ENCODE peak calls at places on chromosomes 6 and 20, in nine cellular contexts. One of them, this sample, is unnamed. For H3K4me1, the result is how much of the 10 kb centered on the place peaks cover.

GRCh38 chr6:163625265-163625664 is 210.7 kb downstream of the QKI start:
- DNase-seq in adipocyte: no peak
- DNase-seq in right cardiac atrium: no peak
- DNase-seq in CD4-positive, CD25-positive, alpha-beta regulatory T cell: no peak
- DNase-seq in tibial artery: peak
- DNase-seq in cardiac muscle cell: no peak
- DNase-seq in transverse colon: no peak
- DNase-seq in heart right ventricle: no peak
- DNase-seq in upper lobe of right lung: no peak
- DNase-seq in this sample: no peak

GRCh38 chr6:157823523-157824370 is 701 bp downstream of the SNX9 start:
- DNase-seq in adipocyte: peak
- DNase-seq in right cardiac atrium: peak
- DNase-seq in CD4-positive, CD25-positive, alpha-beta regulatory T cell: peak
- DNase-seq in tibial artery: peak
- DNase-seq in cardiac muscle cell: peak
- DNase-seq in transverse colon: peak
- DNase-seq in heart right ventricle: peak
- DNase-seq in upper lobe of right lung: peak
- DNase-seq in this sample: no peak

GRCh38 chr20:9407805-9408421 is 106.5 kb upstream of the LAMP5 start:
- DNase-seq in adipocyte: peak
- DNase-seq in right cardiac atrium: no peak
- DNase-seq in CD4-positive, CD25-positive, alpha-beta regulatory T cell: peak
- DNase-seq in tibial artery: no peak
- DNase-seq in cardiac muscle cell: peak
- DNase-seq in transverse colon: peak
- DNase-seq in heart right ventricle: peak
- DNase-seq in upper lobe of right lung: no peak
- DNase-seq in this sample: peak

GRCh38 chr20:49594929-49595311 is 27.0 kb upstream of the PTGIS start:
- DNase-seq in adipocyte: no peak
- DNase-seq in right cardiac atrium: no peak
- DNase-seq in CD4-positive, CD25-positive, alpha-beta regulatory T cell: no peak
- DNase-seq in tibial artery: no peak
- DNase-seq in cardiac muscle cell: no peak
- DNase-seq in transverse colon: no peak
- DNase-seq in heart right ventricle: no peak
- DNase-seq in upper lobe of right lung: no peak
- DNase-seq in this sample: no peak

GRCh38 chr6:79868098-79868722 is 79.1 kb downstream of the ELOVL4 start:
- DNase-seq in adipocyte: peak
- DNase-seq in right cardiac atrium: no peak
- DNase-seq in CD4-positive, CD25-positive, alpha-beta regulatory T cell: peak
- DNase-seq in tibial artery: no peak
- DNase-seq in cardiac muscle cell: peak
- DNase-seq in transverse colon: no peak
- DNase-seq in heart right ventricle: peak
- DNase-seq in upper lobe of right lung: no peak
- DNase-seq in this sample: no peak

GRCh38 chr6:56692586-56693245 is 50.0 kb upstream of the DST start:
- DNase-seq in adipocyte: peak
- DNase-seq in right cardiac atrium: no peak
- DNase-seq in CD4-positive, CD25-positive, alpha-beta regulatory T cell: no peak
- DNase-seq in tibial artery: no peak
- DNase-seq in cardiac muscle cell: no peak
- DNase-seq in transverse colon: no peak
- DNase-seq in heart right ventricle: no peak
- DNase-seq in upper lobe of right lung: no peak
- DNase-seq in this sample: no peak

GRCh38 chr20:32605167-32605656 is 20.1 kb upstream of the NOL4L start:
- DNase-seq in adipocyte: no peak
- DNase-seq in right cardiac atrium: no peak
- DNase-seq in CD4-positive, CD25-positive, alpha-beta regulatory T cell: no peak
- DNase-seq in tibial artery: no peak
- DNase-seq in cardiac muscle cell: peak
- DNase-seq in transverse colon: peak
- DNase-seq in heart right ventricle: no peak
- DNase-seq in upper lobe of right lung: no peak
- DNase-seq in this sample: no peak

GRCh38 chr6:46338098-46338497 is 153.2 kb downstream of the RCAN2 start:
- DNase-seq in adipocyte: no peak
- DNase-seq in right cardiac atrium: no peak
- DNase-seq in CD4-positive, CD25-positive, alpha-beta regulatory T cell: no peak
- DNase-seq in tibial artery: no peak
- DNase-seq in cardiac muscle cell: no peak
- DNase-seq in transverse colon: no peak
- DNase-seq in heart right ventricle: no peak
- DNase-seq in upper lobe of right lung: no peak
- DNase-seq in this sample: no peak

GRCh38 chr6:37489697-37490336 is 9.9 kb downstream of the CCDC167 start:
- DNase-seq in adipocyte: no peak
- DNase-seq in right cardiac atrium: peak
- DNase-seq in CD4-positive, CD25-positive, alpha-beta regulatory T cell: peak
- DNase-seq in tibial artery: no peak
- DNase-seq in cardiac muscle cell: no peak
- DNase-seq in transverse colon: no peak
- DNase-seq in heart right ventricle: no peak
- DNase-seq in upper lobe of right lung: no peak
- DNase-seq in this sample: no peak

GRCh38 chr6:5761370-5761769 is 245.4 kb downstream of the NRN1 start:
- DNase-seq in adipocyte: no peak
- DNase-seq in right cardiac atrium: no peak
- DNase-seq in CD4-positive, CD25-positive, alpha-beta regulatory T cell: no peak
- DNase-seq in tibial artery: peak
- DNase-seq in cardiac muscle cell: no peak
- DNase-seq in transverse colon: no peak
- DNase-seq in heart right ventricle: no peak
- DNase-seq in upper lobe of right lung: no peak
- DNase-seq in this sample: peak

GRCh38 chr6:52146851-52147445 is 39.2 kb upstream of the IL17A start:
- DNase-seq in adipocyte: no peak
- DNase-seq in right cardiac atrium: no peak
- DNase-seq in CD4-positive, CD25-positive, alpha-beta regulatory T cell: no peak
- DNase-seq in tibial artery: no peak
- DNase-seq in cardiac muscle cell: no peak
- DNase-seq in transverse colon: no peak
- DNase-seq in heart right ventricle: no peak
- DNase-seq in upper lobe of right lung: no peak
- DNase-seq in this sample: no peak

GRCh38 chr6:106380407-106380806 is 19.9 kb downstream of the CRYBG1 start:
- DNase-seq in adipocyte: no peak
- DNase-seq in right cardiac atrium: no peak
- DNase-seq in CD4-positive, CD25-positive, alpha-beta regulatory T cell: no peak
- DNase-seq in tibial artery: no peak
- DNase-seq in cardiac muscle cell: no peak
- DNase-seq in transverse colon: no peak
- DNase-seq in heart right ventricle: no peak
- DNase-seq in upper lobe of right lung: no peak
- DNase-seq in this sample: no peak

GRCh38 chr20:51121272-51121671 is 98.4 kb upstream of the KCNG1 start:
- DNase-seq in adipocyte: no peak
- DNase-seq in right cardiac atrium: no peak
- DNase-seq in CD4-positive, CD25-positive, alpha-beta regulatory T cell: no peak
- DNase-seq in tibial artery: no peak
- DNase-seq in cardiac muscle cell: no peak
- DNase-seq in transverse colon: no peak
- DNase-seq in heart right ventricle: no peak
- DNase-seq in upper lobe of right lung: no peak
- DNase-seq in this sample: no peak

GRCh38 chr20:36206068-36206467 is 30.2 kb upstream of the AAR2 start:
- DNase-seq in adipocyte: no peak
- DNase-seq in right cardiac atrium: no peak
- DNase-seq in CD4-positive, CD25-positive, alpha-beta regulatory T cell: no peak
- DNase-seq in tibial artery: no peak
- DNase-seq in cardiac muscle cell: no peak
- DNase-seq in transverse colon: no peak
- DNase-seq in heart right ventricle: no peak
- DNase-seq in upper lobe of right lung: no peak
- DNase-seq in this sample: no peak

GRCh38 chr20:62487-62886 is 25.0 kb upstream of the DEFB125 start:
- DNase-seq in adipocyte: no peak
- DNase-seq in right cardiac atrium: no peak
- DNase-seq in CD4-positive, CD25-positive, alpha-beta regulatory T cell: no peak
- DNase-seq in tibial artery: no peak
- DNase-seq in cardiac muscle cell: no peak
- DNase-seq in transverse colon: no peak
- DNase-seq in heart right ventricle: no peak
- DNase-seq in upper lobe of right lung: no peak
- DNase-seq in this sample: no peak

GRCh38 chr20:20519269-20519668 is 151.4 kb downstream of the INSM1 start:
- DNase-seq in adipocyte: no peak
- DNase-seq in right cardiac atrium: no peak
- DNase-seq in CD4-positive, CD25-positive, alpha-beta regulatory T cell: no peak
- DNase-seq in tibial artery: no peak
- DNase-seq in cardiac muscle cell: no peak
- DNase-seq in transverse colon: peak
- DNase-seq in heart right ventricle: no peak
- DNase-seq in upper lobe of right lung: no peak
- DNase-seq in this sample: no peak

GRCh38 chr6:133957780-133958242 is 4.8 kb downstream of the TBPL1 start:
- DNase-seq in adipocyte: no peak
- DNase-seq in right cardiac atrium: no peak
- DNase-seq in CD4-positive, CD25-positive, alpha-beta regulatory T cell: no peak
- DNase-seq in tibial artery: no peak
- DNase-seq in cardiac muscle cell: no peak
- DNase-seq in transverse colon: no peak
- DNase-seq in heart right ventricle: no peak
- DNase-seq in upper lobe of right lung: no peak
- DNase-seq in this sample: no peak

GRCh38 chr6:78580923-78581322 is 286.4 kb upstream of the IRAK1BP1 start:
- DNase-seq in adipocyte: no peak
- DNase-seq in right cardiac atrium: no peak
- DNase-seq in CD4-positive, CD25-positive, alpha-beta regulatory T cell: no peak
- DNase-seq in tibial artery: no peak
- DNase-seq in cardiac muscle cell: no peak
- DNase-seq in transverse colon: no peak
- DNase-seq in heart right ventricle: no peak
- DNase-seq in upper lobe of right lung: no peak
- DNase-seq in this sample: no peak

GRCh38 chr6:163490826-163491577 is 76.5 kb downstream of the QKI start:
- DNase-seq in adipocyte: no peak
- DNase-seq in right cardiac atrium: peak
- DNase-seq in CD4-positive, CD25-positive, alpha-beta regulatory T cell: peak
- DNase-seq in tibial artery: peak
- DNase-seq in cardiac muscle cell: no peak
- DNase-seq in transverse colon: peak
- DNase-seq in heart right ventricle: peak
- DNase-seq in upper lobe of right lung: peak
- DNase-seq in this sample: peak

GRCh38 chr20:3045042-3045815 is 623 bp upstream of the MRPS26 start:
- DNase-seq in adipocyte: peak
- DNase-seq in right cardiac atrium: no peak
- DNase-seq in CD4-positive, CD25-positive, alpha-beta regulatory T cell: no peak
- DNase-seq in tibial artery: peak
- DNase-seq in cardiac muscle cell: peak
- DNase-seq in transverse colon: peak
- DNase-seq in heart right ventricle: peak
- DNase-seq in upper lobe of right lung: no peak
- DNase-seq in this sample: peak

GRCh38 chr20:47875302-47876025 is 90.2 kb upstream of the SULF2 start:
- DNase-seq in adipocyte: no peak
- DNase-seq in right cardiac atrium: no peak
- DNase-seq in CD4-positive, CD25-positive, alpha-beta regulatory T cell: no peak
- DNase-seq in tibial artery: no peak
- DNase-seq in cardiac muscle cell: no peak
- DNase-seq in transverse colon: no peak
- DNase-seq in heart right ventricle: no peak
- DNase-seq in upper lobe of right lung: no peak
- DNase-seq in this sample: no peak

GRCh38 chr6:35718911-35719381 is 17.9 kb upstream of the ARMC12 start:
- DNase-seq in adipocyte: peak
- DNase-seq in right cardiac atrium: peak
- DNase-seq in CD4-positive, CD25-positive, alpha-beta regulatory T cell: no peak
- DNase-seq in tibial artery: peak
- DNase-seq in cardiac muscle cell: no peak
- DNase-seq in transverse colon: no peak
- DNase-seq in heart right ventricle: no peak
- DNase-seq in upper lobe of right lung: peak
- DNase-seq in this sample: no peak
- H3K4me1 ChIP-seq in adipocyte: under half
- H3K4me1 ChIP-seq in right cardiac atrium: under half
- H3K4me1 ChIP-seq in CD4-positive, CD25-positive, alpha-beta regulatory T cell: under half
- H3K4me1 ChIP-seq in tibial artery: under half
- H3K4me1 ChIP-seq in cardiac muscle cell: under half
- H3K4me1 ChIP-seq in transverse colon: half or more
- H3K4me1 ChIP-seq in heart right ventricle: half or more
- H3K4me1 ChIP-seq in upper lobe of right lung: under half
- H3K4me1 ChIP-seq in this sample: half or more

GRCh38 chr20:1897965-1898464 is 2.8 kb downstream of the SIRPA start:
- DNase-seq in adipocyte: no peak
- DNase-seq in right cardiac atrium: peak
- DNase-seq in CD4-positive, CD25-positive, alpha-beta regulatory T cell: no peak
- DNase-seq in tibial artery: no peak
- DNase-seq in cardiac muscle cell: no peak
- DNase-seq in transverse colon: peak
- DNase-seq in heart right ventricle: no peak
- DNase-seq in upper lobe of right lung: no peak
- DNase-seq in this sample: no peak
- H3K4me3 ChIP-seq in adipocyte: peak
- H3K4me3 ChIP-seq in right cardiac atrium: no peak
- H3K4me3 ChIP-seq in CD4-positive, CD25-positive, alpha-beta regulatory T cell: no peak
- H3K4me3 ChIP-seq in tibial artery: no peak
- H3K4me3 ChIP-seq in cardiac muscle cell: no peak
- H3K4me3 ChIP-seq in transverse colon: no peak
- H3K4me3 ChIP-seq in heart right ventricle: no peak
- H3K4me3 ChIP-seq in upper lobe of right lung: peak
- H3K4me3 ChIP-seq in this sample: peak

GRCh38 chr6:53347921-53348435 is 772 bp downstream of the ELOVL5 start:
- DNase-seq in adipocyte: peak
- DNase-seq in right cardiac atrium: peak
- DNase-seq in CD4-positive, CD25-positive, alpha-beta regulatory T cell: no peak
- DNase-seq in tibial artery: peak
- DNase-seq in cardiac muscle cell: peak
- DNase-seq in transverse colon: peak
- DNase-seq in heart right ventricle: peak
- DNase-seq in upper lobe of right lung: peak
- DNase-seq in this sample: peak
- H3K4me1 ChIP-seq in adipocyte: under half
- H3K4me1 ChIP-seq in right cardiac atrium: under half
- H3K4me1 ChIP-seq in CD4-positive, CD25-positive, alpha-beta regulatory T cell: under half
- H3K4me1 ChIP-seq in tibial artery: under half
- H3K4me1 ChIP-seq in cardiac muscle cell: under half
- H3K4me1 ChIP-seq in transverse colon: under half
- H3K4me1 ChIP-seq in heart right ventricle: under half
- H3K4me1 ChIP-seq in upper lobe of right lung: under half
- H3K4me1 ChIP-seq in this sample: under half

DNA sequence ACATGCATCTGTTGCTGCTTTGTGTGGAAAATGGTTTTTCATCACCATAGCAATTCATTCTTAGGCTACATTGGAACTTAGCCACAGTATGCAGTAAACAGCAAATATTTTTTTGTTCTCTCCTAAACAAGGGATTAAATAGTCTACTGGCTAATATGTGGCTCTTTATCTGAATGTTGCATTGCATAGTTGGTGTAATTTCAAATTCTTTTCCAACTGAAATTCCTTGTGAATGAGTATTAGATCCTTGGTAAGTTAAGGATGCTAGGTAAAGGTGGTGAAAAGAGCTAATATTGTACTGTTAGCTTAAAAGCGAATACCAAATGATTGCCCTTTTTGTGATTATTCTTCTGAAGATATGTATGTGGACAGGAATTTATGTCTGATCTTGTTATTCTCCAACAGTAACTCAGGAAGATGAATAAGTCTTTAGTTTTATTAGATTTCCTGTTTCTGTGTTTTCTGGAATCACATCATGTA is 968 bp downstream of the MLIP start:
- DNase-seq in adipocyte: peak
- DNase-seq in right cardiac atrium: no peak
- DNase-seq in CD4-positive, CD25-positive, alpha-beta regulatory T cell: no peak
- DNase-seq in tibial artery: no peak
- DNase-seq in cardiac muscle cell: no peak
- DNase-seq in transverse colon: no peak
- DNase-seq in heart right ventricle: no peak
- DNase-seq in upper lobe of right lung: no peak
- DNase-seq in this sample: no peak
- H3K4me3 ChIP-seq in adipocyte: no peak
- H3K4me3 ChIP-seq in right cardiac atrium: no peak
- H3K4me3 ChIP-seq in CD4-positive, CD25-positive, alpha-beta regulatory T cell: no peak
- H3K4me3 ChIP-seq in tibial artery: no peak
- H3K4me3 ChIP-seq in cardiac muscle cell: no peak
- H3K4me3 ChIP-seq in transverse colon: no peak
- H3K4me3 ChIP-seq in heart right ventricle: no peak
- H3K4me3 ChIP-seq in upper lobe of right lung: no peak
- H3K4me3 ChIP-seq in this sample: no peak